ENCODE peak calls at places on chromosomes 12 and 14, in six cellular contexts. U is anterior cingulate cortex; Z is M059J; H is stimulated activated CD8-positive, alpha-beta memory T cell treated with anti-CD3 and anti-CD28 coated beads, Interleukin-15, amount 100 ng/mL, for 24 hours; L is NCI-H460; C is ELR. S is an unnamed sample.

GRCh38 chr12:122610911-122611310 is 83.9 kb downstream of the KNTC1 start:
- DNase-seq in H (no peak), Z (no peak), C (no peak), U (no peak), L (no peak), S (no peak)

GRCh38 chr14:77353469-77354141 is 23.3 kb downstream of the TMED8 start:
- DNase-seq in Z (no peak), U (no peak), H (no peak), C (no peak), L (no peak), S (no peak)

GRCh38 chr14:77892381-77892871 is 92.5 kb downstream of the ADCK1 start:
- DNase-seq in U (no peak), L (no peak), C (no peak), Z (no peak), H (no peak), S (no peak)

GRCh38 chr14:94728950-94729349 is 41.0 kb downstream of the GSC start:
- DNase-seq in L (no peak), C (no peak), Z (no peak), H (no peak), U (no peak), S (no peak)

GRCh38 chr12:79933043-79933442 is 1.9 kb downstream of the PPP1R12A start:
- DNase-seq in U (no peak), H (no peak), Z (no peak), L (no peak), C (no peak), S (no peak)

GRCh38 chr14:42533476-42533875 is 926.8 kb downstream of the LRFN5 start:
- DNase-seq in H (no peak), Z (no peak), L (no peak), C (no peak), U (no peak), S (no peak)

GRCh38 chr14:23572524-23572828 is 4.9 kb upstream of the AP1G2 start:
- DNase-seq in C (no peak), Z (no peak), H (no peak), L (no peak), U (no peak), S (no peak)

GRCh38 chr12:6038160-6038559 is 86.3 kb downstream of the VWF start:
- DNase-seq in L (peak), C (peak), U (no peak), H (no peak), Z (peak), S (peak)

GRCh38 chr12:106345739-106346138 is 11.8 kb upstream of the POLR3B start:
- DNase-seq in L (peak), U (no peak), Z (peak), C (peak), H (no peak), S (no peak)

S was measured in Kasumi-1.